ENCODE peak calls at places on chromosomes 16 and 17, in six cellular contexts. One of them, this sample, is unnamed.

GRCh38 chr16:5065813-5066212 is at the start of gene C16orf89:
- DNase-seq in upper lobe of right lung: peak; percentile 90
- DNase-seq in left ventricle myocardium inferior: no peak
- DNase-seq in sigmoid colon: peak; percentile 65
- DNase-seq in esophagus squamous epithelium: no peak
- DNase-seq in adipocyte: no peak
- DNase-seq in this sample: no peak

GRCh38 chr16:84514874-84515835 is 10.7 kb upstream of the MEAK7 start:
- DNase-seq in upper lobe of right lung: peak; percentile 76
- DNase-seq in left ventricle myocardium inferior: peak; percentile 30
- DNase-seq in sigmoid colon: no peak
- DNase-seq in esophagus squamous epithelium: peak; percentile 42
- DNase-seq in adipocyte: no peak
- DNase-seq in this sample: no peak

GRCh38 chr17:39225974-39226683 is 384 bp upstream of the STAC2 start:
- DNase-seq in upper lobe of right lung: no peak
- DNase-seq in left ventricle myocardium inferior: peak; percentile 74
- DNase-seq in sigmoid colon: peak; percentile 87
- DNase-seq in esophagus squamous epithelium: no peak
- DNase-seq in adipocyte: peak; percentile 50
- DNase-seq in this sample: peak; percentile 99

GRCh38 chr16:1080801-1081733 is 8.5 kb downstream of the SSTR5 start:
- DNase-seq in upper lobe of right lung: no peak
- DNase-seq in left ventricle myocardium inferior: no peak
- DNase-seq in sigmoid colon: no peak
- DNase-seq in esophagus squamous epithelium: no peak
- DNase-seq in adipocyte: peak; percentile 9
- DNase-seq in this sample: no peak

GRCh38 chr17:76081295-76082210 is 2.6 kb downstream of the ZACN start:
- DNase-seq in upper lobe of right lung: peak; percentile 62
- DNase-seq in left ventricle myocardium inferior: no peak
- DNase-seq in sigmoid colon: no peak
- DNase-seq in esophagus squamous epithelium: no peak
- DNase-seq in adipocyte: no peak
- DNase-seq in this sample: peak; percentile 46

GRCh38 chr17:40451420-40451819 is 8.2 kb downstream of the IGFBP4 start:
- DNase-seq in upper lobe of right lung: no peak
- DNase-seq in left ventricle myocardium inferior: peak; percentile 87
- DNase-seq in sigmoid colon: peak; percentile 96
- DNase-seq in esophagus squamous epithelium: no peak
- DNase-seq in adipocyte: peak; percentile 96
- DNase-seq in this sample: no peak

GRCh38 chr16:65809627-65810026 is 556.9 kb upstream of the CDH5 start:
- DNase-seq in upper lobe of right lung: no peak
- DNase-seq in left ventricle myocardium inferior: no peak
- DNase-seq in sigmoid colon: no peak
- DNase-seq in esophagus squamous epithelium: no peak
- DNase-seq in adipocyte: no peak
- DNase-seq in this sample: no peak

GRCh38 chr17:52546990-52547389 is 388.5 kb upstream of the CA10 start:
- DNase-seq in upper lobe of right lung: no peak
- DNase-seq in left ventricle myocardium inferior: no peak
- DNase-seq in sigmoid colon: no peak
- DNase-seq in esophagus squamous epithelium: no peak
- DNase-seq in adipocyte: no peak
- DNase-seq in this sample: no peak

GRCh38 chr16:76287466-76287865 is 10.3 kb downstream of the CNTNAP4 start:
- DNase-seq in upper lobe of right lung: no peak
- DNase-seq in left ventricle myocardium inferior: no peak
- DNase-seq in sigmoid colon: no peak
- DNase-seq in esophagus squamous epithelium: no peak
- DNase-seq in adipocyte: no peak
- DNase-seq in this sample: no peak

GRCh38 chr17:72578817-72579470 is 458.1 kb downstream of the SOX9 start:
- DNase-seq in upper lobe of right lung: no peak
- DNase-seq in left ventricle myocardium inferior: no peak
- DNase-seq in sigmoid colon: no peak
- DNase-seq in esophagus squamous epithelium: no peak
- DNase-seq in adipocyte: no peak
- DNase-seq in this sample: no peak

GRCh38 chr17:65023791-65024190 is 32.7 kb downstream of the GNA13 start:
- DNase-seq in upper lobe of right lung: no peak
- DNase-seq in left ventricle myocardium inferior: no peak
- DNase-seq in sigmoid colon: no peak
- DNase-seq in esophagus squamous epithelium: no peak
- DNase-seq in adipocyte: no peak
- DNase-seq in this sample: no peak

GRCh38 chr16:68800257-68800875 is 43.0 kb upstream of the TANGO6 start:
- DNase-seq in upper lobe of right lung: no peak
- DNase-seq in left ventricle myocardium inferior: no peak
- DNase-seq in sigmoid colon: peak; percentile 71
- DNase-seq in esophagus squamous epithelium: no peak
- DNase-seq in adipocyte: peak; percentile 94
- DNase-seq in this sample: peak; percentile 94

GRCh38 chr16:81708459-81709368 is 70.4 kb upstream of the PLCG2 start:
- DNase-seq in upper lobe of right lung: peak; percentile 64
- DNase-seq in left ventricle myocardium inferior: peak; percentile 13
- DNase-seq in sigmoid colon: no peak
- DNase-seq in esophagus squamous epithelium: no peak
- DNase-seq in adipocyte: no peak
- DNase-seq in this sample: no peak

GRCh38 chr16:31331807-31332301 is 23.1 kb upstream of the ITGAX start:
- DNase-seq in upper lobe of right lung: no peak
- DNase-seq in left ventricle myocardium inferior: no peak
- DNase-seq in sigmoid colon: peak; percentile 17
- DNase-seq in esophagus squamous epithelium: no peak
- DNase-seq in adipocyte: no peak
- DNase-seq in this sample: no peak

GRCh38 chr17:9984768-9985167 is 79.7 kb upstream of the RCVRN start:
- DNase-seq in upper lobe of right lung: no peak
- DNase-seq in left ventricle myocardium inferior: no peak
- DNase-seq in sigmoid colon: no peak
- DNase-seq in esophagus squamous epithelium: no peak
- DNase-seq in adipocyte: no peak
- DNase-seq in this sample: no peak

GRCh38 chr17:57563968-57564367 is 181.1 kb downstream of the CCDC182 start:
- DNase-seq in upper lobe of right lung: no peak
- DNase-seq in left ventricle myocardium inferior: no peak
- DNase-seq in sigmoid colon: no peak
- DNase-seq in esophagus squamous epithelium: no peak
- DNase-seq in adipocyte: no peak
- DNase-seq in this sample: no peak

GRCh38 chr17:72296456-72296855 is 175.6 kb downstream of the SOX9 start:
- DNase-seq in upper lobe of right lung: no peak
- DNase-seq in left ventricle myocardium inferior: no peak
- DNase-seq in sigmoid colon: no peak
- DNase-seq in esophagus squamous epithelium: no peak
- DNase-seq in adipocyte: peak; percentile 30
- DNase-seq in this sample: no peak

GRCh38 chr17:78349831-78350631 is 9.8 kb downstream of the SOCS3 start:
- DNase-seq in upper lobe of right lung: no peak
- DNase-seq in left ventricle myocardium inferior: no peak
- DNase-seq in sigmoid colon: no peak
- DNase-seq in esophagus squamous epithelium: no peak
- DNase-seq in adipocyte: no peak
- DNase-seq in this sample: no peak

GRCh38 chr17:42340691-42341127 is 47.5 kb downstream of the STAT3 start:
- DNase-seq in upper lobe of right lung: no peak
- DNase-seq in left ventricle myocardium inferior: no peak
- DNase-seq in sigmoid colon: peak; percentile 13
- DNase-seq in esophagus squamous epithelium: no peak
- DNase-seq in adipocyte: no peak
- DNase-seq in this sample: no peak

GRCh38 chr17:7586673-7587419 is 3.0 kb downstream of the SOX15 start:
- DNase-seq in upper lobe of right lung: no peak
- DNase-seq in left ventricle myocardium inferior: no peak
- DNase-seq in sigmoid colon: no peak
- DNase-seq in esophagus squamous epithelium: no peak
- DNase-seq in adipocyte: no peak
- DNase-seq in this sample: peak; percentile 66

GRCh38 chr17:17071531-17072360 is 29.5 kb downstream of the MPRIP start:
- DNase-seq in upper lobe of right lung: peak; percentile 46
- DNase-seq in left ventricle myocardium inferior: no peak
- DNase-seq in sigmoid colon: peak; percentile 43
- DNase-seq in esophagus squamous epithelium: no peak
- DNase-seq in adipocyte: no peak
- DNase-seq in this sample: no peak

GRCh38 chr16:84281077-84281476 is 13.6 kb upstream of the WFDC1 start:
- DNase-seq in upper lobe of right lung: no peak
- DNase-seq in left ventricle myocardium inferior: no peak
- DNase-seq in sigmoid colon: no peak
- DNase-seq in esophagus squamous epithelium: no peak
- DNase-seq in adipocyte: no peak
- DNase-seq in this sample: peak; percentile 72

GRCh38 chr16:58160855-58161254 is 31.7 kb upstream of the CFAP20 start:
- DNase-seq in upper lobe of right lung: no peak
- DNase-seq in left ventricle myocardium inferior: no peak
- DNase-seq in sigmoid colon: no peak
- DNase-seq in esophagus squamous epithelium: no peak
- DNase-seq in adipocyte: no peak
- DNase-seq in this sample: no peak

GRCh38 chr16:86752582-86753175 is 174.3 kb downstream of the FOXL1 start:
- DNase-seq in upper lobe of right lung: no peak
- DNase-seq in left ventricle myocardium inferior: no peak
- DNase-seq in sigmoid colon: no peak
- DNase-seq in esophagus squamous epithelium: no peak
- DNase-seq in adipocyte: no peak
- DNase-seq in this sample: no peak

GRCh38 chr16:20191566-20191965 is 117.9 kb upstream of the GPR139 start:
- DNase-seq in upper lobe of right lung: no peak
- DNase-seq in left ventricle myocardium inferior: no peak
- DNase-seq in sigmoid colon: no peak
- DNase-seq in esophagus squamous epithelium: no peak
- DNase-seq in adipocyte: no peak
- DNase-seq in this sample: no peak

GRCh38 chr16:31480851-31481250 is 2.1 kb upstream of the SLC5A2 start:
- DNase-seq in upper lobe of right lung: peak; percentile 62
- DNase-seq in left ventricle myocardium inferior: peak; percentile 54
- DNase-seq in sigmoid colon: no peak
- DNase-seq in esophagus squamous epithelium: no peak
- DNase-seq in adipocyte: no peak
- DNase-seq in this sample: no peak

GRCh38 chr17:58394534-58395223 is 22.7 kb downstream of the RNF43 start:
- DNase-seq in upper lobe of right lung: no peak
- DNase-seq in left ventricle myocardium inferior: no peak
- DNase-seq in sigmoid colon: no peak
- DNase-seq in esophagus squamous epithelium: no peak
- DNase-seq in adipocyte: no peak
- DNase-seq in this sample: no peak

GRCh38 chr16:11580451-11581086 is 6.2 kb downstream of the LITAF start:
- DNase-seq in upper lobe of right lung: peak; percentile 19
- DNase-seq in left ventricle myocardium inferior: peak; percentile 9
- DNase-seq in sigmoid colon: no peak
- DNase-seq in esophagus squamous epithelium: no peak
- DNase-seq in adipocyte: no peak
- DNase-seq in this sample: no peak
- H3K4me1 ChIP-seq in upper lobe of right lung: peaks cover 49% of the 10 kb centered on the region
- H3K4me1 ChIP-seq in left ventricle myocardium inferior: peaks cover 70% of the 10 kb centered on the region
- H3K4me1 ChIP-seq in sigmoid colon: peaks cover 8% of the 10 kb centered on the region
- H3K4me1 ChIP-seq in esophagus squamous epithelium: peaks cover 9% of the 10 kb centered on the region
- H3K4me1 ChIP-seq in adipocyte: peaks cover 11% of the 10 kb centered on the region
- H3K4me1 ChIP-seq in this sample: peaks cover 38% of the 10 kb centered on the region

GRCh38 chr17:35734396-35734795 is 3.0 kb downstream of the RASL10B start:
- DNase-seq in upper lobe of right lung: no peak
- DNase-seq in left ventricle myocardium inferior: no peak
- DNase-seq in sigmoid colon: no peak
- DNase-seq in esophagus squamous epithelium: no peak
- DNase-seq in adipocyte: no peak
- DNase-seq in this sample: no peak

GRCh38 chr17:35735036-35735805 is 3.8 kb downstream of the RASL10B start:
- DNase-seq in upper lobe of right lung: no peak
- DNase-seq in left ventricle myocardium inferior: no peak
- DNase-seq in sigmoid colon: no peak
- DNase-seq in esophagus squamous epithelium: no peak
- DNase-seq in adipocyte: no peak
- DNase-seq in this sample: no peak

GRCh38 chr17:35731932-35732805 is 730 bp downstream of the RASL10B start:
- DNase-seq in upper lobe of right lung: no peak
- DNase-seq in left ventricle myocardium inferior: no peak
- DNase-seq in sigmoid colon: no peak
- DNase-seq in esophagus squamous epithelium: no peak
- DNase-seq in adipocyte: peak; percentile 46
- DNase-seq in this sample: peak; percentile 63

GRCh38 chr17:35732806-35733136 is 1.3 kb downstream of the RASL10B start:
- DNase-seq in upper lobe of right lung: no peak
- DNase-seq in left ventricle myocardium inferior: no peak
- DNase-seq in sigmoid colon: no peak
- DNase-seq in esophagus squamous epithelium: no peak
- DNase-seq in adipocyte: no peak
- DNase-seq in this sample: peak; percentile 39

DNA sequence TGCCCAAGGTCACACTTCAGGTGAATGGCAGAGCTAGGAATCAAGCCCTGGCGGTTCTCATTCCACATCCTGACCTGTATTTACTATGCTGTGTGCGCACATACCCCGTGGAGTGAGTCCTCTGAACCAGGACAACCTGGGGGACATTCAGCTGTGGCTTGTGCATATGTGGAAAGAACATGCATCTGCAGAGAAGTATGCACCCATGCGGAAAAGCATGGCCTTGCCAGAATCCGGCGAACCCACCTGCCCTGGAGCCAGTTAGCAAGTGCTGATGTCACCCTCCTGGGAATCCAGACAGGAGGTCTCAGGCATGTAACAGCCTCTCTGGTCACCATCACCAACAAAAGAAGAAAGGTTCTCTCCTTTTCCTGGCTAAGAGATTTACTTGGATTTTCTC is 1.9 kb downstream of the RASL10B start:
- DNase-seq in upper lobe of right lung: no peak
- DNase-seq in left ventricle myocardium inferior: no peak
- DNase-seq in sigmoid colon: no peak
- DNase-seq in esophagus squamous epithelium: no peak
- DNase-seq in adipocyte: no peak
- DNase-seq in this sample: no peak
- H3K4me1 ChIP-seq in upper lobe of right lung: peaks cover 11% of the 10 kb centered on the region
- H3K4me1 ChIP-seq in left ventricle myocardium inferior: peaks cover 21% of the 10 kb centered on the region
- H3K4me1 ChIP-seq in sigmoid colon: peaks cover 17% of the 10 kb centered on the region
- H3K4me1 ChIP-seq in esophagus squamous epithelium: peaks cover 16% of the 10 kb centered on the region
- H3K4me1 ChIP-seq in adipocyte: peaks cover 6% of the 10 kb centered on the region
- H3K4me1 ChIP-seq in this sample: peaks cover 26% of the 10 kb centered on the region

GRCh38 chr16:85569039-85569614 is 44.0 kb upstream of the GSE1 start:
- DNase-seq in upper lobe of right lung: no peak
- DNase-seq in left ventricle myocardium inferior: no peak
- DNase-seq in sigmoid colon: no peak
- DNase-seq in esophagus squamous epithelium: no peak
- DNase-seq in adipocyte: no peak
- DNase-seq in this sample: no peak
- H3K4me1 ChIP-seq in upper lobe of right lung: peaks cover 80% of the 10 kb centered on the region
- H3K4me1 ChIP-seq in left ventricle myocardium inferior: peaks cover 22% of the 10 kb centered on the region
- H3K4me1 ChIP-seq in sigmoid colon: peaks cover 51% of the 10 kb centered on the region
- H3K4me1 ChIP-seq in esophagus squamous epithelium: peaks cover 8% of the 10 kb centered on the region
- H3K4me1 ChIP-seq in adipocyte: peaks cover 38% of the 10 kb centered on the region
- H3K4me1 ChIP-seq in this sample: peaks cover 54% of the 10 kb centered on the region

DNA sequence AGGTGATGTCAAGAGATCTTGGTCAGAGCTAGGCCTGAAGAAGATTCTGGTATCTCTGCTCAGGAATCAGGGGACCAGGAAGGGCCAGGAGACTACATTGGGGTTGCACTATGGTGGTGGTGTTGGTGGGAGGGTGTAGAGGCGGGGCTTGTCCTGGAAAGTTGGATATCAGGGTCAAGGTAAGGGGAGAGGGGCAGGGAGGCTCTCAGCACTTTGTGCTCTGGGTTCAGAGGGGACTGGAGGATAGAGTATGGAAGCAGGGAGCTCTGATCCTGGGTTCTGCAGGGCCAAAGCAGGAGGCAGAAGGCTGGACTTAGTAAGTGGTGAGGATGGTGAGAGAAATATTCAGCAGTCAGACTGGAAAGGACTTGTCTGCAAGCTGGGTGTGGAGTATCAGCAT is 3.0 kb downstream of the NOL3 start:
- DNase-seq in upper lobe of right lung: no peak
- DNase-seq in left ventricle myocardium inferior: no peak
- DNase-seq in sigmoid colon: no peak
- DNase-seq in esophagus squamous epithelium: no peak
- DNase-seq in adipocyte: no peak
- DNase-seq in this sample: no peak
- H3K4me1 ChIP-seq in upper lobe of right lung: peaks cover 62% of the 10 kb centered on the region
- H3K4me1 ChIP-seq in left ventricle myocardium inferior: peaks cover 69% of the 10 kb centered on the region
- H3K4me1 ChIP-seq in sigmoid colon: peaks cover 59% of the 10 kb centered on the region
- H3K4me1 ChIP-seq in esophagus squamous epithelium: peaks cover 56% of the 10 kb centered on the region
- H3K4me1 ChIP-seq in adipocyte: peaks cover 33% of the 10 kb centered on the region
- H3K4me1 ChIP-seq in this sample: peaks cover 32% of the 10 kb centered on the region